ENCODE peak calls at places on chromosomes 4 and X, in six cellular contexts. G, C, I, Y, X and S are unnamed samples.

GRCh38 chr4:5003918-5004317 is 15.3 kb downstream of the CYTL1 start:
- DNase-seq in G (no peak), C (no peak), I (no peak), Y (no peak), X (no peak), S (no peak)

GRCh38 chr4:139815646-139816601 is 150.3 kb downstream of the MGST2 start:
- DNase-seq in G (peak; percentile 79), C (peak; percentile 67), I (peak; percentile 59), Y (peak; percentile 29), X (peak; percentile 78), S (no peak)

GRCh38 chr4:108080752-108081151 is 88.0 kb downstream of the LEF1 start:
- DNase-seq in G (no peak), C (no peak), I (no peak), Y (no peak), X (no peak), S (no peak)

GRCh38 chrX:154063234-154063633 is 34.3 kb downstream of the MECP2 start:
- DNase-seq in G (no peak), C (no peak), I (no peak), Y (no peak), X (no peak), S (no peak)

GRCh38 chrX:16212436-16212835 is 45.2 kb downstream of the MAGEB17 start:
- DNase-seq in G (no peak), C (peak; percentile 25), I (no peak), Y (peak; percentile 24), X (no peak), S (no peak)

GRCh38 chr4:80183196-80184052 is 13.9 kb upstream of the PRDM8 start:
- DNase-seq in G (no peak), C (peak; percentile 20), I (no peak), Y (no peak), X (peak; percentile 67), S (no peak)

GRCh38 chr4:52052475-52052780 is 1.3 kb downstream of the SPATA18 start:
- DNase-seq in G (no peak), C (peak; percentile 61), I (no peak), Y (peak; percentile 8), X (no peak), S (no peak)

GRCh38 chrX:18664947-18665346 is 7.0 kb downstream of the RS1 start:
- DNase-seq in G (no peak), C (no peak), I (no peak), Y (no peak), X (no peak), S (no peak)

GRCh38 chr4:123547167-123547817 is 150.7 kb downstream of the SPRY1 start:
- DNase-seq in G (no peak), C (no peak), I (no peak), Y (peak; percentile 34), X (no peak), S (no peak)

GRCh38 chrX:2705036-2705435 is 13.9 kb downstream of the CD99 start:
- DNase-seq in G (no peak), C (no peak), I (no peak), Y (no peak), X (peak; percentile 57), S (no peak)

GRCh38 chr4:1797861-1798529 is 4.9 kb downstream of the FGFR3 start:
- DNase-seq in G (no peak), C (no peak), I (no peak), Y (no peak), X (no peak), S (no peak)

GRCh38 chr4:54229631-54230478 is 762 bp downstream of the PDGFRA start:
- DNase-seq in G (no peak), C (no peak), I (no peak), Y (peak; percentile 65), X (peak; percentile 48), S (no peak)

GRCh38 chrX:131747173-131747572 is 203.3 kb downstream of the OR13H1 start:
- DNase-seq in G (no peak), C (peak; percentile 96), I (no peak), Y (no peak), X (peak; percentile 71), S (peak; percentile 71)

GRCh38 chr4:61462451-61463326 is 262.6 kb downstream of the ADGRL3 start:
- DNase-seq in G (no peak), C (peak; percentile 89), I (peak; percentile 49), Y (no peak), X (no peak), S (no peak)

GRCh38 chr4:67746797-67747495 is 7.2 kb downstream of the GNRHR start:
- DNase-seq in G (no peak), C (peak; percentile 39), I (no peak), Y (peak; percentile 38), X (no peak), S (no peak)

GRCh38 chrX:70455366-70456202 is 10.9 kb downstream of the DLG3 start:
- DNase-seq in G (no peak), C (no peak), I (no peak), Y (no peak), X (no peak), S (no peak)

GRCh38 chr4:181792641-181793612 is 450.3 kb upstream of the TENM3 start:
- DNase-seq in G (no peak), C (no peak), I (no peak), Y (no peak), X (no peak), S (no peak)

GRCh38 chr4:17276821-17277220 is 235.1 kb downstream of the QDPR start:
- DNase-seq in G (no peak), C (no peak), I (no peak), Y (no peak), X (no peak), S (no peak)

GRCh38 chr4:7766661-7767345 is 172.9 kb downstream of the AFAP1 start:
- DNase-seq in G (no peak), C (no peak), I (no peak), Y (no peak), X (no peak), S (no peak)

GRCh38 chr4:3322059-3322550 is 29.3 kb downstream of the RGS12 start:
- DNase-seq in G (peak; percentile 30), C (no peak), I (no peak), Y (peak; percentile 72), X (no peak), S (peak; percentile 79)

GRCh38 chr4:123380728-123381716 is 15.6 kb upstream of the SPRY1 start:
- DNase-seq in G (no peak), C (no peak), I (no peak), Y (no peak), X (no peak), S (no peak)

GRCh38 chr4:190015538-190016368 is 11.3 kb downstream of the FRG2 start:
- DNase-seq in G (no peak), C (no peak), I (no peak), Y (no peak), X (no peak), S (no peak)

GRCh38 chrX:154505726-154506125 is 10.3 kb downstream of the FAM3A start:
- DNase-seq in G (no peak), C (peak; percentile 57), I (no peak), Y (no peak), X (no peak), S (no peak)

GRCh38 chr4:55727746-55728145 is 91.6 kb upstream of the NMU start:
- DNase-seq in G (no peak), C (no peak), I (no peak), Y (no peak), X (no peak), S (no peak)

GRCh38 chr4:144302704-144303536 is 162.4 kb upstream of the GYPA start:
- DNase-seq in G (no peak), C (no peak), I (no peak), Y (no peak), X (no peak), S (no peak)

GRCh38 chrX:140274761-140275525 is 229.9 kb downstream of the SOX3 start:
- DNase-seq in G (no peak), C (peak; percentile 63), I (peak; percentile 41), Y (no peak), X (no peak), S (no peak)

GRCh38 chr4:140309124-140309870 is 64.1 kb upstream of the SCOC start:
- DNase-seq in G (no peak), C (peak; percentile 24), I (no peak), Y (no peak), X (no peak), S (no peak)

GRCh38 chr4:141099326-141099725 is 33.9 kb downstream of the RNF150 start:
- DNase-seq in G (no peak), C (no peak), I (no peak), Y (no peak), X (no peak), S (no peak)

GRCh38 chr4:7779194-7779768 is 160.4 kb downstream of the AFAP1 start:
- DNase-seq in G (no peak), C (no peak), I (no peak), Y (peak; percentile 42), X (no peak), S (no peak)

GRCh38 chr4:112823141-112823540 is 186.2 kb downstream of the LARP7 start:
- DNase-seq in G (no peak), C (no peak), I (no peak), Y (no peak), X (no peak), S (no peak)

GRCh38 chr4:105991726-105992125 is 96.5 kb downstream of the NPNT start:
- DNase-seq in G (no peak), C (no peak), I (no peak), Y (no peak), X (no peak), S (no peak)
- TF ChIP-seq CTCF in G (no peak), C (no peak), I (no peak), Y (no peak), X (no peak), S (no peak)

DNA sequence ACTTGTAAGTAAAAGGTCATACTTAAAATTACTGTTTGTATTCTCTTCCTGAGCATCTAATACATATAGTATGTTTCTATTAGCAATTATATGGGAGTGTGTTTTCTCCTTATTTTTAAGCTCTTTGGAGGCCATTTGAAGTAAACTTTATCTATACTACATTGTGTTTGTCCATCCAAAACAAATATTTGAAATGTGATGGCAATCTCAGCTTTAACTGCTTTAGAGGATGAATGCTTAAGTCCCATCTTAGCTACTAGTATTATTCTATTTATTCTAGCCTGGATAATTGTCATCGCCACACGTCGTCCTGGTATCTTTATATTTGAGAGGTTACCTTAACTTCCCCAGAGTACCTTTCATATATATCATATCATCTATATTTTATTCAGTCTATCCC is 335.8 kb downstream of the NAF1 start:
- DNase-seq in G (no peak), C (no peak), I (no peak), Y (no peak), X (no peak), S (no peak)
- TF ChIP-seq CTCF in G (no peak), C (no peak), I (no peak), Y (no peak), X (no peak), S (no peak)

DNA sequence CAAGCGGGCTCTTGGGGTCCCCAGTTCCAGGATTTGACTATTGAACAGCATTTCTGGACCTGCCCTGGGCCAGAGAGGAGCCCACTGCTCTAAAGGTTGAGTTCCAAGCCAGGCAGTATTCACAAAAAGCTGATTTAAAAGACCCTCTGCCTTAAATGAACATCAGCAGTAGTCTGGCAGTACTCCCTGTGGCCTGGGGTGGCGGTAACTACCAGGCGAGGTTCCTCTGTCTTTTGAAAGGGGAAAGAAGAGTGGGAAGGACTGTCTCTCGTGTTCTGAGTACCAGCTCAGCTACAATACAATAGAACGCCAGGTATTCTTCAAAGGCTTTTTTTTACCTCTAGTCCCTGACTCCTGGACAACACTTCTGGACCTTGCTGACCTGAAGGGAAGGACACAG is 456.4 kb upstream of the TEX13C start:
- DNase-seq in G (no peak), C (no peak), I (no peak), Y (no peak), X (no peak), S (no peak)
- TF ChIP-seq CTCF in G (peak; percentile 19), C (no peak), I (no peak), Y (no peak), X (no peak), S (no peak)

GRCh38 chr4:127985989-127986388 is 20.8 kb downstream of the ABHD18 start:
- DNase-seq in G (no peak), C (peak; percentile 24), I (no peak), Y (no peak), X (no peak), S (no peak)
- TF ChIP-seq CTCF in G (no peak), C (no peak), I (no peak), Y (no peak), X (no peak), S (no peak)